ENCODE peak calls at places on chromosome 17, in ten cellular contexts. L is tibial nerve; H is HCT116; U is neuronal stem cell; W is CD8-positive, alpha-beta T cell; E is K562; S is heart right ventricle; Y is neural progenitor cell; F is lower lobe of right lung; Q is heart left ventricle. K is an unnamed sample. For H3K27me3 and H3K4me1, the result is how much of the 10 kb centered on the place peaks cover.

GRCh38 chr17:45143767-45144198 is 4.5 kb upstream of the HEXIM1 start:
- DNase-seq in L (peak), H (no peak), U (no peak), W (peak), E (no peak), S (peak), Y (peak), F (peak), Q (peak), K (no peak)

GRCh38 chr17:62965149-62965648 is 836 bp upstream of the TANC2 start:
- DNase-seq in L (no peak), H (no peak), U (no peak), W (no peak), E (no peak), S (no peak), Y (no peak), F (no peak), Q (no peak), K (no peak)

GRCh38 chr17:70011750-70012149 is 63.3 kb upstream of the KCNJ16 start:
- DNase-seq in L (no peak), H (no peak), U (no peak), W (no peak), E (no peak), S (no peak), Y (no peak), F (no peak), Q (no peak), K (no peak)

GRCh38 chr17:27995554-27995953 is 46.9 kb upstream of the NLK start:
- DNase-seq in L (no peak), H (no peak), U (no peak), W (no peak), E (no peak), S (no peak), Y (no peak), F (no peak), Q (no peak), K (no peak)

GRCh38 chr17:41697122-41697962 is 8.7 kb downstream of the EIF1 start:
- DNase-seq in L (peak), H (no peak), U (no peak), W (no peak), E (no peak), S (peak), Y (no peak), F (peak), Q (peak), K (no peak)

GRCh38 chr17:14950216-14950615 is 314.9 kb downstream of the PMP22 start:
- DNase-seq in L (no peak), H (no peak), U (no peak), W (no peak), E (no peak), S (no peak), Y (no peak), F (no peak), Q (no peak), K (no peak)

GRCh38 chr17:3906881-3907280 is 9.4 kb downstream of the P2RX1 start:
- DNase-seq in L (no peak), H (no peak), U (no peak), W (no peak), E (no peak), S (no peak), Y (no peak), F (no peak), Q (no peak), K (no peak)

GRCh38 chr17:59331929-59332889 is 754 bp downstream of the YPEL2 start:
- DNase-seq in L (no peak), H (no peak), U (peak), W (no peak), E (peak), S (peak), Y (peak), F (peak), Q (peak), K (peak)

GRCh38 chr17:57620576-57620975 is 124.5 kb downstream of the CCDC182 start:
- DNase-seq in L (no peak), H (no peak), U (no peak), W (no peak), E (no peak), S (no peak), Y (no peak), F (no peak), Q (no peak), K (no peak)

GRCh38 chr17:28745777-28746473 is 2.1 kb downstream of the TRAF4 start:
- DNase-seq in L (no peak), H (no peak), U (no peak), W (no peak), E (no peak), S (no peak), Y (no peak), F (peak), Q (no peak), K (no peak)

GRCh38 chr17:33140413-33141099 is 148.9 kb downstream of the SPACA3 start:
- DNase-seq in L (no peak), H (no peak), U (no peak), W (no peak), E (no peak), S (no peak), Y (peak), F (no peak), Q (no peak), K (no peak)

GRCh38 chr17:57678393-57678792 is 66.7 kb downstream of the CCDC182 start:
- DNase-seq in L (no peak), H (no peak), U (no peak), W (no peak), E (no peak), S (no peak), Y (no peak), F (no peak), Q (no peak), K (no peak)

GRCh38 chr17:38729886-38730525 is at the start of gene CISD3:
- DNase-seq in L (peak), H (peak), U (peak), W (peak), E (peak), S (peak), Y (peak), F (peak), Q (peak), K (peak)

GRCh38 chr17:6702567-6703215 is 10.5 kb downstream of the SLC13A5 start:
- DNase-seq in L (no peak), H (no peak), U (no peak), W (no peak), E (no peak), S (no peak), Y (no peak), F (no peak), Q (no peak), K (no peak)

GRCh38 chr17:6703751-6704150 is 9.4 kb downstream of the SLC13A5 start:
- DNase-seq in L (no peak), H (no peak), U (no peak), W (no peak), E (no peak), S (no peak), Y (no peak), F (no peak), Q (no peak), K (no peak)

GRCh38 chr17:6701719-6702118 is 11.4 kb downstream of the SLC13A5 start:
- DNase-seq in L (no peak), H (peak), U (peak), W (peak), E (peak), S (no peak), Y (peak), F (no peak), Q (no peak), K (peak)

GRCh38 chr17:6699997-6700947 is 12.9 kb downstream of the SLC13A5 start:
- DNase-seq in L (no peak), H (no peak), U (no peak), W (no peak), E (no peak), S (no peak), Y (no peak), F (no peak), Q (no peak), K (no peak)

DNA sequence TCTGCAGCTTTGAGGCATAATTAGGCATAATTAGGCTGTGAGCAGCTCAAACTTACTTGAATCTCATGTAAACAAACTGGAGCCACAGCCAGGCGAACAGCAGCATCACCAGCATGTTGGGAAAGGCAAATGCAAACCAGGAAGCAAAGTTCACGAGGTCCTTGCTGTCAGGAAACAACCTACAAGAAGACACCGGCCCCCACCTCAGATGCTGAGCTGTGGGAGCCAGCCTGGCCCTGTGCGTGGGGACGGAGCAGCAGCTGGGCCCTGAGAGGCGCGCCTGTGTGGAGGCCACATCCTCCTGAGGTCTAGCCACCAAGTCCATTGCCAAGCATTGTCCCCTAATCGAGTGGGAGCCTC is 12.2 kb downstream of the SLC13A5 start:
- DNase-seq in L (no peak), H (no peak), U (no peak), W (no peak), E (no peak), S (no peak), Y (no peak), F (no peak), Q (no peak), K (no peak)
- H3K27me3 ChIP-seq in L (under half), H (under half), U (under half), W (under half), E (under half), S (under half), Y (under half), F (under half), Q (under half), K (under half)

GRCh38 chr17:50949128-50950001 is 83.2 kb upstream of the TOB1 start:
- DNase-seq in L (peak), H (no peak), U (no peak), W (no peak), E (no peak), S (no peak), Y (no peak), F (no peak), Q (no peak), K (no peak)
- H3K4me1 ChIP-seq in L (under half), H (half or more), U (under half), W (under half), E (half or more), S (half or more), Y (under half), F (under half), Q (under half), K (under half)

DNA sequence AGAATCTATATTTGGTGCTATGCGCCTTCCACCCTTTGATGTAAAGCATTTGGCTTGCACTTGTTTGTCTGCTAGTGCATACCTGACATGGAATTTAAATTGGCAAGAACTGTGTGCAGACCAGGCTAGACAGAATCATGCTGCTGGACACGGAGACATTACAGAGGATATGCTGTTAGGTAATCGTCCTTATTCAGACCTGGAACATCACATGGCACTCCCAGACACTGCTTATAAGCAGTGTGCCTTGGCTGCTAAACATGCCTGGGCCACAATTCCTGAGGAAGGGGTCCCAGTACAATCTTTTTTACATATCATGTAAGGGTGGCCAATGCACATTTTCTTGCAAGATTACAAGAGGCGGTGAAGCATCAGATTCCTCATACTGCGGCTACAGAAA is 6.4 kb downstream of the CD300LD start:
- DNase-seq in L (no peak), H (no peak), U (no peak), W (no peak), E (no peak), S (no peak), Y (no peak), F (no peak), Q (no peak), K (no peak)
- H3K27ac ChIP-seq in L (no peak), H (no peak), U (no peak), W (no peak), E (no peak), S (no peak), Y (no peak), F (no peak), Q (no peak), K (no peak)

GRCh38 chr17:48734328-48735056 is 5.9 kb upstream of the HOXB13 start:
- DNase-seq in L (no peak), H (no peak), U (no peak), W (no peak), E (no peak), S (no peak), Y (no peak), F (no peak), Q (no peak), K (no peak)

GRCh38 chr17:48738803-48739526 is 10.4 kb upstream of the HOXB13 start:
- DNase-seq in L (no peak), H (no peak), U (no peak), W (no peak), E (no peak), S (no peak), Y (peak), F (no peak), Q (no peak), K (no peak)

GRCh38 chr17:48738424-48738802 is 9.9 kb upstream of the HOXB13 start:
- DNase-seq in L (no peak), H (no peak), U (no peak), W (no peak), E (no peak), S (no peak), Y (no peak), F (no peak), Q (no peak), K (no peak)

GRCh38 chr17:48735057-48735341 is 6.4 kb upstream of the HOXB13 start:
- DNase-seq in L (no peak), H (no peak), U (no peak), W (no peak), E (no peak), S (no peak), Y (no peak), F (no peak), Q (no peak), K (no peak)

DNA sequence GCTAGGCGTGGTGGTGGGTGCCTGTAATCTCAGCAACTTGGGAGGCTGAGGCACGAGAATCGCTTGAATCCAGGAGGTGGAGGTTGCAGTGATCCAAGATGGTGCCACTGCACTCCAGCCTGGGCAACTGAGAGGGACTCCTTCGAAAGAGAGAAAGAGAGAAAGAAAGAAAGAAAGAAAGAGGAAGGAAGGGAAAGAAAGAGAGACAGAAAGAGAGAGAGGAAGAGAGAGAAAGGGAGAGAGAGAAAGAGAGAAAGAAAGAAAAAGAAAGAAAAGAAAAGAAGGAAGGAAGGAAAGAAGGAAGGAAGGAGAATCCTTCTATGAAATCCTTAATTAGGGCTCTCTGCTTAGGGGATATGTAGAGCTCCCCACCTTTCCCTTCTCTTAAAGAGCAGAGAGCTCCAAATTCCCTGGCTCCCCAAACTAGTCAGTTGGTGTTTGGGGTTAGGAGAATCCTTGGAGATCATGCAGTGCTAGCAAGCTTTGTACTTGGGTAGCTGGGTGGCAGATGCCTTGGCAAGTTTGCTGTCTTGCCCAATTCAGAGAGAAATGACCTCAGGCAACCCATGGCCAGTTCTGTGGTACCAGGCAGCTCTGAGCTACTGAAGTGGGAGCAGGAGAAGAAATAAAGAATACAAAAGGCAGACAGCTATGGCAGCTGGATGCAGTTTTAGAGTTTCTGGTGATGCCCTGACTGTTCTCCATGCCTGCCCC is 8.9 kb upstream of the HOXB13 start:
- DNase-seq in L (no peak), H (no peak), U (no peak), W (no peak), E (no peak), S (no peak), Y (no peak), F (no peak), Q (no peak), K (no peak)
- H3K27me3 ChIP-seq in L (half or more), H (under half), U (under half), W (half or more), E (under half), S (half or more), Y (half or more), F (half or more), Q (half or more), K (half or more)

GRCh38 chr17:7312432-7313027 is 2.6 kb downstream of the GPS2 start:
- DNase-seq in L (no peak), H (no peak), U (no peak), W (no peak), E (no peak), S (no peak), Y (no peak), F (peak), Q (no peak), K (no peak)
- H3K4me1 ChIP-seq in L (under half), H (half or more), U (under half), W (half or more), E (under half), S (half or more), Y (under half), F (under half), Q (under half), K (half or more)

GRCh38 chr17:78019976-78020716 is 61.6 kb downstream of the TNRC6C start:
- DNase-seq in L (no peak), H (no peak), U (no peak), W (no peak), E (no peak), S (no peak), Y (no peak), F (no peak), Q (no peak), K (no peak)

GRCh38 chr17:78022425-78022824 is 63.9 kb downstream of the TNRC6C start:
- DNase-seq in L (no peak), H (no peak), U (no peak), W (no peak), E (no peak), S (no peak), Y (no peak), F (no peak), Q (no peak), K (no peak)

GRCh38 chr17:78023042-78023441 is 64.5 kb downstream of the TNRC6C start:
- DNase-seq in L (no peak), H (no peak), U (no peak), W (no peak), E (no peak), S (no peak), Y (no peak), F (no peak), Q (no peak), K (no peak)

GRCh38 chr17:78019367-78019975 is 61.0 kb downstream of the TNRC6C start:
- DNase-seq in L (no peak), H (peak), U (no peak), W (no peak), E (no peak), S (no peak), Y (no peak), F (no peak), Q (no peak), K (peak)

GRCh38 chr17:78020717-78021108 is 62.2 kb downstream of the TNRC6C start:
- DNase-seq in L (no peak), H (no peak), U (no peak), W (no peak), E (no peak), S (no peak), Y (no peak), F (no peak), Q (no peak), K (no peak)
- H3K27ac ChIP-seq in L (no peak), H (no peak), U (no peak), W (no peak), E (no peak), S (no peak), Y (no peak), F (no peak), Q (no peak), K (peak)

DNA sequence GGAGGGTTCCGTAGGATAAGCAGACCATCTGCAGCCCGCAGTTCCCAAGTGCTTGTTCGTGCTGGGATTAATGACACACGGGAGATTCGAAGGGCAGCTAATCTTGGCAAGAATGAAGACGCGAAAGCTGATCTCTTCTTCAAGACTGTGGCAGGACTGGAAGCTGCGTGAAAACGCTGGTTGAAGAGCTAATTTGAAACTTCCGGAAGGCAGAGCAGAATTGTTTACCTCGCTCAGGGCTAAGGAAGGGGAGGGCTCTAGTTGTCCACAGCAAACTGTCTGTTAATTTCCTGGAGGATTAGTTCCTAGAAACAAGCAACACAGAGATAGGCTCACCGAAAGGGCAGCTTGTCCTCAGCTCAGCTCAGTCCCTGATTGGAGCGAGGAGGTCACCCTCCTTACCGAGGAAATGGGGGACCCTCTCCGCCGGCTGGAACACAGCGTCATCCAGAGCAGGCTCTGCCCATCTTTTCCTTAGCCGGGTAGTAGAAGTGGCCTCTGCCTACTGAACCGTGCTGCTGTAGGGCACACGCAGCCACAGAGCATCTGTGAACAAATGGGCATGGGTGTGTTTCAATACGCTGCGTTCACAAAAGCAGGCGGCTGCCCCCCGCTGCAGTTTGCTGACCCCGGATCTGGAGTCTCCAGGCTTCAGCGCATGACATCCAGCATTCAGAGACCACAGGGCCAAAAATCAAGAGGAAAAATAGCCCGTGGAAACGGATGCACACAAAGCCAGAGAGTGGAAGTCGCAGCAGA is 16.7 kb upstream of the BAIAP2 start:
- DNase-seq in L (no peak), H (no peak), U (peak), W (peak), E (peak), S (no peak), Y (peak), F (peak), Q (peak), K (peak)
- H3K27me3 ChIP-seq in L (under half), H (under half), U (under half), W (under half), E (under half), S (under half), Y (under half), F (under half), Q (under half), K (under half)

DNA sequence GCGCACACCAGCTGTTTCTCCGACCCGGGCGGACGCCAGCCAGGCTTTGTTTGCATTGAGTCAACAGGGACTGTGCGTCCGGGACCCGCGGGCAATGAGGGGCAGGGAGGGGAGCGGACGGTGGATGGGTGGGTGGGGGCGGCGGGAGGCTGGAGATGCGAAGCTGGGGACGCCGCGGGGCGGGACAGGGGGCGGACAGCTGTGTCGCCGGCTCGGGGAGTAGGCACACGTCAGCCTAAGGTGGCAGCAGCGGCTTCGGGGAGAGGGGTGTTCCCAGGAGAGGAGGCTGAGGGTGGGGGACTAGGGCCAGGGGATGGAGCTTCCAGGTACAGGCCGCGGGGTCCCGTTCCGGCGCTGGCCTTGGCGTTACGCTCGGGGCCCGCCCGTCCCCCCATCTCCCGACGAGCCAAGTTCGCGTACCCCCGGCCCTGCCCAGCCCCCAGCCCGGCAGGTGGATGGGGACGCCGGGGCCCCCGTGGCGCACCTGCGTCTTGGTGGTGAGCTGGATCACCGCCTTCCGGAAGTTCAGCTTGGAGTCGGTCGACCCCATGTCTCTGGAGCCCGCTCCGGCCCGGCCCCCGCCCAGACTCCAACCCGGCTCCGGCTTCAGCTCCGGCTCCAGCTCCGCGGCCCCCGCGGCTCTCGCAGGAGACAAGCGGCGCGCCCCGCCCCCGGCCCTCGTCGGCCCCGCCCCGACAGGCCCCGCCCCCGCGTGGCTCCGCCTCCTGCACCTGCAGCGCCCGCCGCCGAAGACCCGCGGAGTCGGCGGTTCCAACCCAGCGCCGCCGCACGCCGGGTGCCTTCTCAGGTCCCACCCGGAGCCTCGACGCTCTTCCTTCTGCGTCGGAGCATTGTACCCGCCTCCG is at the start of gene HID1:
- DNase-seq in L (no peak), H (no peak), U (peak), W (peak), E (peak), S (peak), Y (peak), F (peak), Q (peak), K (peak)
- H3K4me1 ChIP-seq in L (under half), H (under half), U (under half), W (under half), E (under half), S (under half), Y (under half), F (under half), Q (under half), K (under half)

GRCh38 chr17:35101036-35101435 is 18.6 kb downstream of the RAD51D start:
- DNase-seq in L (no peak), H (no peak), U (no peak), W (no peak), E (no peak), S (no peak), Y (no peak), F (no peak), Q (no peak), K (no peak)
- H3K27ac ChIP-seq in L (no peak), H (no peak), U (no peak), W (no peak), E (no peak), S (no peak), Y (no peak), F (no peak), Q (no peak), K (no peak)